ENCODE peak calls at places on chromosome 22, in four cellular contexts. I is cardiac fibroblast, U is suprapubic skin, C is tibial nerve. A is an unnamed sample.

GRCh38 chr22:45329536-45329936 is 19.8 kb downstream of the FAM118A start:
- DNase-seq in I (no peak), U (no peak), C (no peak), A (no peak)

GRCh38 chr22:28873183-28873964 is 10.0 kb upstream of the ZNRF3 start:
- DNase-seq in I (no peak), U (no peak), C (no peak), A (no peak)

GRCh38 chr22:29156507-29156906 is 49.2 kb upstream of the EMID1 start:
- DNase-seq in I (no peak), U (no peak), C (no peak), A (no peak)

GRCh38 chr22:41532908-41533825 is 11.1 kb downstream of the POLR3H start:
- DNase-seq in I (peak; percentile 72), U (no peak), C (no peak), A (no peak)

GRCh38 chr22:36911887-36912661 is 1.4 kb upstream of the CSF2RB start:
- DNase-seq in I (no peak), U (no peak), C (no peak), A (no peak)

GRCh38 chr22:23565942-23566715 is 14.0 kb downstream of the IGLL1 start:
- DNase-seq in I (no peak), U (peak; percentile 57), C (no peak), A (no peak)

GRCh38 chr22:41557401-41558240 is 3.2 kb upstream of the CSDC2 start:
- DNase-seq in I (peak; percentile 85), U (no peak), C (peak; percentile 51), A (no peak)

GRCh38 chr22:37177755-37178154 is 10.3 kb downstream of the C1QTNF6 start:
- DNase-seq in I (no peak), U (no peak), C (no peak), A (no peak)

GRCh38 chr22:41994506-41994905 is 4.1 kb upstream of the WBP2NL start:
- DNase-seq in I (no peak), U (peak; percentile 45), C (no peak), A (no peak)

GRCh38 chr22:42078469-42079318 is 806 bp upstream of the SMDT1 start:
- DNase-seq in I (peak; percentile 30), U (peak; percentile 78), C (no peak), A (no peak)

GRCh38 chr22:19764636-19765476 is 4.3 kb downstream of the TBX1 start:
- DNase-seq in I (no peak), U (no peak), C (no peak), A (no peak)

DNA sequence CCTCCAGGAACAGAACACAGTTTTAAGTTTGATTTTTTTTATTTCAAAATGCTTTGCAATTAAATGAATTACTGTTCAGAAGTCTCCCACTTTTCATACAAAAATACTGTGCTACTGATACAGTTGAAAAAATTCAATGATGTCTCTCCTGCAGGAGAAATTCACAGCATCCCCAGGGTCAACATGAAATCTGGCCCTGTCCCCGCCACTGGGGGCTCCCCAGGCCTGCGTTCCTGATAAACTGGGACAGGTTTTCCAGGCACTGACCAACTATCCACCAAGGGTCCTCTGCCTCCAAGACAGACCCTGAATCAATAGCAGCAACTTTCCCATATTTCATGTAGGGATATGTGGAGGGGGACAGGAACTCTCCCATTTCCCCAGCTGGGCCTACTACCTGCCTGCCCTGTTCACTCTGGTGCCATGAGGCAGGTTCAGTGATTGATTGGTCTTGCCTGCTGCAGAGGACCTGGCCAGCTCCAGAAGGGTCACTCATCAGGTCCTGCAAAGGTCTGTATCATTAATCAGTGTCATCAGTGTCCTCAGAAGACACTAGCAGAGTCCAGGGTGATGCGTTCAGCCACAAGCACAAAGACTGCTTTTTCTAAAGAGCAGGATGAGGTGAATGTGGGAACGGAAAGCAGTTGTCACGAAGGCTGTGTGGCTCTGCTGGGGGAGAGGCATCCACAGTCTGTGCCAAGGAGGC is 43.4 kb downstream of the PISD start:
- DNase-seq in I (no peak), U (no peak), C (no peak), A (no peak)
- TF ChIP-seq CTCF in I (no peak), U (no peak), C (no peak), A (peak; percentile 20)

DNA sequence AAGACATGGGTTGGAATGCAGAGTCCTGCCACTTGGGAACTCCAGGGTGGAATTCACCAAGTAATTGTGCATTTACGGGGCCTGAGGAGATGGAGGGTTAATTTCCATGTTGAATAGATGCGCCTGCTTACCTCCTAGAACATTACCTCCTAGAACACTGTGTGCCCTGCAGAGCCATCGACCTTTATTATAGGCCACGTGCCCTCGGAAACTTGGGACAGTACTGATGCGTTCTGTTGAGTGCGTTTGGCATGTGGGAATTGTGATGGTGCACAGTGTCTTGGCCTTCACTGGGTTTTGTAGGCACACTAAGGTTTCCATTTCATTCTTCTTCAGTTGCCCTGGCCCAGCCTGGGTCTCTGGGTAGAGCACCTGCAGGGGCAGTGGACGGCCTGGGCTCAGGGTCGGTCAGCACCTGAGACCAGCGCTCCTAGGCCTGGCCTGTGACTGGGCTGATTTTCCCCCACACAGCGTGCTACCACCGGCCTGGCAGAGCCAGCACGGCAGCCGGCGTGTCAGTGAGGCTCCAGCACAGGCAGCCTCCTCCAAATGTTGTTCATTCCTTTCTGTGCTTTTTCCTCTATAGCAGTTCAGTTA is 12.7 kb downstream of the TRMU start:
- DNase-seq in I (no peak), U (no peak), C (no peak), A (no peak)
- TF ChIP-seq CTCF in I (no peak), U (no peak), C (no peak), A (no peak)

GRCh38 chr22:20957691-20958440 is 9.2 kb upstream of the AIFM3 start:
- DNase-seq in I (no peak), U (no peak), C (no peak), A (no peak)

GRCh38 chr22:20955548-20955947 is 11.5 kb upstream of the AIFM3 start:
- DNase-seq in I (no peak), U (no peak), C (no peak), A (no peak)

GRCh38 chr22:20956258-20957117 is 10.6 kb upstream of the AIFM3 start:
- DNase-seq in I (peak; percentile 20), U (no peak), C (no peak), A (no peak)

GRCh38 chr22:20959578-20960461 is 7.2 kb upstream of the AIFM3 start:
- DNase-seq in I (no peak), U (no peak), C (no peak), A (no peak)

GRCh38 chr22:20957118-20957690 is 9.9 kb upstream of the AIFM3 start:
- DNase-seq in I (no peak), U (no peak), C (no peak), A (no peak)
- TF ChIP-seq CTCF in I (no peak), U (no peak), C (no peak), A (no peak)

GRCh38 chr22:22105364-22105763 is 122.8 kb upstream of the TOP3B start:
- DNase-seq in I (no peak), U (no peak), C (no peak), A (no peak)

GRCh38 chr22:22099194-22099486 is 116.6 kb upstream of the TOP3B start:
- DNase-seq in I (no peak), U (no peak), C (no peak), A (no peak)

GRCh38 chr22:22106855-22107254 is 124.3 kb upstream of the TOP3B start:
- DNase-seq in I (no peak), U (no peak), C (no peak), A (no peak)

GRCh38 chr22:22099833-22100812 is 117.5 kb upstream of the TOP3B start:
- DNase-seq in I (peak; percentile 44), U (no peak), C (no peak), A (no peak)

DNA sequence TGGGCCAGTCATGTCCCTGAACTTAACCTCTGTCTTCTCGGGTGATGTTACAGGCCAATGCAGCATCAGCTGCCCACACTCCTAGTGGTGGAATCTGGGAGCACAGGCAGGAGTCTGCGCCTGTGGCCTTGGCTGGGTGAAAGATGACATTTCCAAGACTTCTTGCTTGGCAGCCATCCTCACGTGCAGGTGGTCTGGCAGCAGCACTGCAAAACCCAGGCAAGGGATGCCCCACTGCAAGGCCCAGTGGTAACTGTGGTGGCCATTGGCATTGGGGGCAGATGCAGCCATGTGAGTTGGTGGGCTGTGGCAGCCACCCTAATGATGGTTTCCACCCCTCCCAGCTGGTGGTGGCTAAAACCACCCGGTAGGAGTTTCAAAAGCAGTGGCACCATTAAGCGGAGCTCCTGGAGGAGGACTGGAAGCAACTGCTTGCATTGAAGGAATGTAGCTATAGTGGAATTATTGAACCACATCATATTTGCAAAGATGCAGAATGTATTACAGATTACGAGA is 120.5 kb upstream of the TOP3B start:
- DNase-seq in I (peak; percentile 14), U (no peak), C (no peak), A (no peak)
- TF ChIP-seq CTCF in I (peak; percentile 67), U (peak; percentile 24), C (no peak), A (peak; percentile 71)

GRCh38 chr22:39364646-39365405 is 15.0 kb downstream of the SYNGR1 start:
- DNase-seq in I (no peak), U (no peak), C (no peak), A (no peak)
- TF ChIP-seq CTCF in I (no peak), U (no peak), C (no peak), A (no peak)

GRCh38 chr22:33919591-33920501 is at the start of gene LARGE1:
- DNase-seq in I (peak; percentile 37), U (peak; percentile 79), C (peak; percentile 15), A (peak; percentile 73)

GRCh38 chr22:33914699-33915098 is 5.6 kb downstream of the LARGE1 start:
- DNase-seq in I (no peak), U (no peak), C (no peak), A (no peak)

GRCh38 chr22:33918676-33919590 is 1.3 kb downstream of the LARGE1 start:
- DNase-seq in I (peak; percentile 44), U (no peak), C (no peak), A (no peak)

GRCh38 chr22:33920927-33921575 is 775 bp upstream of the LARGE1 start:
- DNase-seq in I (peak; percentile 95), U (peak; percentile 98), C (peak; percentile 97), A (peak; percentile 100)

DNA sequence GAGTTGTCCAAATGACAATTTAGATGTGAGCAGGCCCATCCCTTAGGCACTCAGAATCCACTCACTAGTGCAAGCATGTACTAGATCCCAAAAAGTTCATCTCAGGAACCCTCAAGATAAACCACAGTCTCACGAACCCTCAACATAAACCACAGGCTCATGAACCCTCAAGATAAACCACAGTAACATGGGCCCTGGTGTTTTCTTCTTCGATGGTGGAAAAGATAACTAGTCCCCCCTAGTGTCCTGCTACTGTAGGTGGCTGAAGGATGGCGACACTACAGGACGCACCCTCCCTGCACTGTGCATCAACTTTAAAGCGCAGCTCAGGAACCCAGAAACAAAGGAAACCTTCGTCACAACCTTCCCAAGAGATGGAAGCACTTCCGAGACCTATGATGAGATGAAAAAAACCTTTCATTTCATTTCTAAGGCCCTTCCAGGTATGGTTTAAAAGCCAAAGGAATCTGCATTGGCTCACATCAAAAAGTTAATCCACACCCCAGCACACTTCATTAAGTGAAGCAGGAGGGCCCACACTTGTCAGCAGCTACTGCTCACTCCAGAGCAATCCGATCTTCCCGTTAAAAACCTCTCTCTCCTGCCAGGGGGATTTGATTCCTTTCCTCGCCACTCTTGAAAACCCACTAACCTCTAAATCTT is 2.4 kb downstream of the LARGE1 start:
- DNase-seq in I (peak; percentile 31), U (no peak), C (no peak), A (no peak)
- TF ChIP-seq CTCF in I (no peak), U (no peak), C (no peak), A (peak; percentile 55)